ENCODE peak calls at places on chromosomes 7 and 10, in five cellular contexts. H, F, P, E and C are unnamed samples.
A peak's percentile ranks its signal among the peaks of the same experiment; 100 is the strongest.

GRCh38 chr7:101953248-101953819 is 135.9 kb downstream of the CUX1 start:
- DNase-seq in H (no peak), F (no peak), P (peak; percentile 12), E (peak; percentile 91), C (no peak)

GRCh38 chr10:84355106-84355505 is 26.7 kb downstream of the CCSER2 start:
- DNase-seq in H (no peak), F (no peak), P (no peak), E (no peak), C (no peak)

GRCh38 chr7:117007285-117007684 is 54.0 kb downstream of the ST7 start:
- DNase-seq in H (no peak), F (no peak), P (no peak), E (no peak), C (no peak)

GRCh38 chr10:69948261-69948660 is 104.4 kb upstream of the MACROH2A2 start:
- DNase-seq in H (no peak), F (no peak), P (no peak), E (no peak), C (no peak)

GRCh38 chr10:71496927-71497801 is 100.4 kb downstream of the CDH23 start:
- DNase-seq in H (no peak), F (no peak), P (no peak), E (no peak), C (no peak)

GRCh38 chr7:2823124-2823523 is 21.0 kb downstream of the GNA12 start:
- DNase-seq in H (no peak), F (peak; percentile 30), P (no peak), E (no peak), C (no peak)

GRCh38 chr7:142716596-142716995 is 32.7 kb upstream of the PRSS1 start:
- DNase-seq in H (peak; percentile 43), F (no peak), P (no peak), E (no peak), C (peak; percentile 77)

GRCh38 chr10:35421553-35422178 is 85.4 kb downstream of the CCNY start:
- DNase-seq in H (no peak), F (no peak), P (no peak), E (peak; percentile 92), C (no peak)

GRCh38 chr7:116665447-116665996 is 6.5 kb upstream of the MET start:
- DNase-seq in H (no peak), F (peak; percentile 49), P (no peak), E (no peak), C (no peak)

GRCh38 chr10:69801434-69802315 is at the start of gene COL13A1:
- DNase-seq in H (no peak), F (no peak), P (no peak), E (peak; percentile 76), C (no peak)

GRCh38 chr10:29479081-29479917 is 155.5 kb downstream of the SVIL start:
- DNase-seq in H (no peak), F (no peak), P (no peak), E (no peak), C (no peak)